ENCODE peak calls at places on chromosomes 5 and 9, in six cellular contexts. E is AG04450, S is heart right ventricle, R is endothelial cell of umbilical vein, O is IMR-90, W is psoas muscle. U is an unnamed sample.

GRCh38 chr9:129284607-129285291 is 106.7 kb upstream of the IER5L start:
- DNase-seq in E (no peak), S (no peak), R (no peak), O (no peak), W (no peak), U (no peak)

GRCh38 chr5:144460608-144461007 is 289.9 kb downstream of the KCTD16 start:
- DNase-seq in E (no peak), S (no peak), R (no peak), O (no peak), W (no peak), U (no peak)

GRCh38 chr5:137207023-137207760 is 291.9 kb downstream of the SPOCK1 start:
- DNase-seq in E (no peak), S (no peak), R (no peak), O (no peak), W (no peak), U (no peak)

GRCh38 chr5:158940977-158941376 is 158.7 kb downstream of the EBF1 start:
- DNase-seq in E (no peak), S (no peak), R (no peak), O (no peak), W (no peak), U (no peak)

GRCh38 chr9:18493361-18494015 is 19.5 kb downstream of the ADAMTSL1 start:
- DNase-seq in E (no peak), S (no peak), R (peak; percentile 29), O (peak; percentile 45), W (no peak), U (peak; percentile 47)

GRCh38 chr9:100308965-100309564 is 43.7 kb downstream of the TEX10 start:
- DNase-seq in E (no peak), S (no peak), R (no peak), O (peak; percentile 85), W (no peak), U (no peak)

GRCh38 chr5:126987271-126987899 is 43.0 kb downstream of the MARCHF3 start:
- DNase-seq in E (no peak), S (no peak), R (no peak), O (no peak), W (no peak), U (no peak)

GRCh38 chr9:134814598-134815215 is 65.9 kb upstream of the FCN2 start:
- DNase-seq in E (no peak), S (no peak), R (no peak), O (peak; percentile 67), W (no peak), U (no peak)

GRCh38 chr5:78746990-78747389 is 98.4 kb upstream of the LHFPL2 start:
- DNase-seq in E (no peak), S (no peak), R (no peak), O (no peak), W (no peak), U (no peak)

GRCh38 chr9:123637596-123637939 is 281.6 kb downstream of the CRB2 start:
- DNase-seq in E (no peak), S (no peak), R (no peak), O (peak; percentile 53), W (no peak), U (no peak)

GRCh38 chr5:172795401-172795977 is 24.5 kb upstream of the DUSP1 start:
- DNase-seq in E (peak; percentile 97), S (peak; percentile 93), R (peak; percentile 96), O (peak; percentile 99), W (peak; percentile 96), U (no peak)

GRCh38 chr9:105670775-105671174 is 8.5 kb downstream of the TAL2 start:
- DNase-seq in E (no peak), S (no peak), R (no peak), O (no peak), W (no peak), U (no peak)

GRCh38 chr5:82058710-82059109 is 86.9 kb downstream of the ATG10 start:
- DNase-seq in E (no peak), S (no peak), R (no peak), O (peak; percentile 18), W (no peak), U (no peak)

GRCh38 chr5:97405941-97406340 is 222.9 kb upstream of the RIOK2 start:
- DNase-seq in E (no peak), S (no peak), R (no peak), O (no peak), W (no peak), U (no peak)

GRCh38 chr9:6680797-6681146 is 35.2 kb upstream of the GLDC start:
- DNase-seq in E (no peak), S (peak; percentile 68), R (no peak), O (peak; percentile 40), W (peak; percentile 69), U (no peak)

GRCh38 chr5:60705144-60705543 is 5.2 kb upstream of the DEPDC1B start:
- DNase-seq in E (no peak), S (no peak), R (no peak), O (no peak), W (no peak), U (no peak)

GRCh38 chr5:124824637-124825158 is 78.3 kb upstream of the ZNF608 start:
- DNase-seq in E (peak; percentile 51), S (no peak), R (peak; percentile 87), O (peak; percentile 85), W (no peak), U (peak; percentile 95)

GRCh38 chr5:139655727-139656271 is 7.7 kb downstream of the CXXC5 start:
- DNase-seq in E (no peak), S (peak; percentile 80), R (no peak), O (peak; percentile 69), W (peak; percentile 57), U (no peak)

GRCh38 chr5:129367883-129368282 is 92.2 kb upstream of the ADAMTS19 start:
- DNase-seq in E (no peak), S (no peak), R (no peak), O (peak; percentile 15), W (no peak), U (peak; percentile 35)

GRCh38 chr9:93509084-93509483 is 55.7 kb upstream of the FAM120AOS start:
- DNase-seq in E (no peak), S (no peak), R (no peak), O (no peak), W (no peak), U (no peak)

GRCh38 chr5:5666389-5666788 is 243.9 kb downstream of the ICE1 start:
- DNase-seq in E (no peak), S (no peak), R (no peak), O (no peak), W (no peak), U (no peak)

GRCh38 chr9:75907863-75908262 is 17.4 kb downstream of the PCSK5 start:
- DNase-seq in E (no peak), S (no peak), R (no peak), O (no peak), W (no peak), U (no peak)

GRCh38 chr9:72304538-72304937 is 60.5 kb downstream of the ZFAND5 start:
- DNase-seq in E (no peak), S (no peak), R (no peak), O (no peak), W (no peak), U (no peak)

GRCh38 chr5:169347786-169348185 is 46.8 kb upstream of the SLIT3 start:
- DNase-seq in E (no peak), S (no peak), R (peak; percentile 40), O (no peak), W (no peak), U (no peak)

GRCh38 chr5:71719092-71719964 is at the start of gene CARTPT:
- DNase-seq in E (no peak), S (no peak), R (peak; percentile 26), O (peak; percentile 6), W (no peak), U (no peak)
- H3K27me3 ChIP-seq in E (peaks cover 25% of the 10 kb centered on the region), S (peaks cover 35% of the 10 kb centered on the region), R (peaks cover 61% of the 10 kb centered on the region), O (peaks cover 21% of the 10 kb centered on the region), W (peaks cover 40% of the 10 kb centered on the region), U (peaks cover 15% of the 10 kb centered on the region)

GRCh38 chr5:180253036-180253824 is 38.7 kb downstream of the MAPK9 start:
- DNase-seq in E (no peak), S (no peak), R (no peak), O (no peak), W (no peak), U (no peak)

GRCh38 chr5:180251141-180251540 is 40.7 kb downstream of the MAPK9 start:
- DNase-seq in E (no peak), S (no peak), R (no peak), O (no peak), W (no peak), U (no peak)

GRCh38 chr5:180251887-180252286 is 40.0 kb downstream of the MAPK9 start:
- DNase-seq in E (no peak), S (no peak), R (no peak), O (no peak), W (no peak), U (no peak)

GRCh38 chr5:180250329-180250728 is 41.3 kb upstream of the RASGEF1C start:
- DNase-seq in E (no peak), S (no peak), R (no peak), O (no peak), W (no peak), U (no peak)
- TF ChIP-seq CTCF in E (no peak), S (no peak), R (no peak), O (no peak), W (no peak), U (no peak)

GRCh38 chr5:154475613-154476342 is 2.2 kb downstream of the HAND1 start:
- DNase-seq in E (no peak), S (no peak), R (no peak), O (no peak), W (no peak), U (no peak)

GRCh38 chr5:154473581-154474266 is 4.3 kb downstream of the HAND1 start:
- DNase-seq in E (no peak), S (no peak), R (no peak), O (no peak), W (no peak), U (no peak)

GRCh38 chr5:154476343-154477213 is 1.4 kb downstream of the HAND1 start:
- DNase-seq in E (no peak), S (no peak), R (no peak), O (no peak), W (no peak), U (no peak)

GRCh38 chr5:154474267-154474956 is 3.6 kb downstream of the HAND1 start:
- DNase-seq in E (no peak), S (no peak), R (no peak), O (no peak), W (no peak), U (no peak)

GRCh38 chr5:154474957-154475334 is 3.1 kb downstream of the HAND1 start:
- DNase-seq in E (no peak), S (no peak), R (no peak), O (no peak), W (no peak), U (no peak)
- H3K4me3 ChIP-seq in E (no peak overlapping the region), S (no peak overlapping the region), R (no peak overlapping the region), O (no peak overlapping the region), W (no peak overlapping the region), U (no peak overlapping the region)

GRCh38 chr9:133760713-133761290 is 22.6 kb upstream of the SARDH start:
- DNase-seq in E (no peak), S (no peak), R (no peak), O (no peak), W (no peak), U (no peak)

GRCh38 chr9:133759146-133759900 is 21.2 kb upstream of the SARDH start:
- DNase-seq in E (no peak), S (peak; percentile 34), R (no peak), O (no peak), W (peak; percentile 54), U (no peak)

GRCh38 chr9:133758228-133758627 is 20.1 kb upstream of the SARDH start:
- DNase-seq in E (no peak), S (no peak), R (no peak), O (no peak), W (no peak), U (no peak)

GRCh38 chr9:133761641-133762248 is 23.6 kb upstream of the SARDH start:
- DNase-seq in E (no peak), S (no peak), R (no peak), O (no peak), W (peak; percentile 3), U (no peak)

GRCh38 chr9:133759946-133760345 is 21.8 kb upstream of the SARDH start:
- DNase-seq in E (no peak), S (no peak), R (no peak), O (no peak), W (no peak), U (no peak)
- H3K27me3 ChIP-seq in E (no peaks in the 10 kb centered on the region), S (no peaks in the 10 kb centered on the region), R (no peaks in the 10 kb centered on the region), O (no peaks in the 10 kb centered on the region), W (peaks cover 31% of the 10 kb centered on the region), U (no peaks in the 10 kb centered on the region)

U was measured in bronchial epithelial cell.